ENCODE peak calls at places on chromosome 7, in four cellular contexts. C, W, J and Y are unnamed samples.

GRCh38 chr7:97005764-97006145 is 402 bp downstream of the DLX6 start:
- DNase-seq in C (no peak), W (no peak), J (no peak), Y (no peak)

GRCh38 chr7:104035351-104035750 is 45.9 kb upstream of the RELN start:
- DNase-seq in C (no peak), W (no peak), J (no peak), Y (no peak)

GRCh38 chr7:148914208-148914777 is 30.2 kb upstream of the EZH2 start:
- DNase-seq in C (no peak), W (peak; percentile 37), J (peak; percentile 83), Y (no peak)

GRCh38 chr7:69504733-69505132 is 93.5 kb upstream of the AUTS2 start:
- DNase-seq in C (no peak), W (no peak), J (no peak), Y (no peak)

GRCh38 chr7:74356589-74357315 is 67.5 kb downstream of the CLIP2 start:
- DNase-seq in C (no peak), W (no peak), J (no peak), Y (no peak)

GRCh38 chr7:148242271-148242801 is 348.2 kb upstream of the C7orf33 start:
- DNase-seq in C (peak; percentile 30), W (peak; percentile 83), J (peak; percentile 74), Y (peak; percentile 57)

GRCh38 chr7:107387573-107388219 is 82.2 kb upstream of the GPR22 start:
- DNase-seq in C (no peak), W (peak; percentile 64), J (no peak), Y (no peak)

GRCh38 chr7:43834463-43835251 is 34.7 kb downstream of the MRPS24 start:
- DNase-seq in C (no peak), W (no peak), J (peak; percentile 64), Y (no peak)

GRCh38 chr7:98163704-98164478 is 47.3 kb upstream of the BHLHA15 start:
- DNase-seq in C (no peak), W (peak; percentile 54), J (peak; percentile 77), Y (no peak)

GRCh38 chr7:134802762-134803161 is 23.3 kb downstream of the CALD1 start:
- DNase-seq in C (no peak), W (no peak), J (no peak), Y (no peak)

GRCh38 chr7:155843426-155844018 is 31.3 kb upstream of the SHH start:
- DNase-seq in C (no peak), W (no peak), J (no peak), Y (no peak)

GRCh38 chr7:5222861-5223411 is 32.9 kb downstream of the WIPI2 start:
- DNase-seq in C (no peak), W (peak; percentile 83), J (no peak), Y (no peak)

GRCh38 chr7:68770649-68771048 is 827.6 kb upstream of the AUTS2 start:
- DNase-seq in C (no peak), W (peak; percentile 60), J (no peak), Y (no peak)

GRCh38 chr7:44854644-44855364 is 6.9 kb upstream of the H2AZ2 start:
- DNase-seq in C (no peak), W (no peak), J (peak; percentile 39), Y (no peak)

GRCh38 chr7:83934118-83934734 is 260.4 kb downstream of the SEMA3A start:
- DNase-seq in C (no peak), W (no peak), J (peak; percentile 12), Y (no peak)

GRCh38 chr7:1279041-1279440 is 46.4 kb downstream of the UNCX start:
- DNase-seq in C (no peak), W (no peak), J (no peak), Y (no peak)

GRCh38 chr7:19754521-19755116 is 18.8 kb downstream of the TMEM196 start:
- DNase-seq in C (no peak), W (peak; percentile 32), J (peak; percentile 64), Y (peak; percentile 12)

GRCh38 chr7:158745057-158745715 is 40.6 kb upstream of the NCAPG2 start:
- DNase-seq in C (no peak), W (no peak), J (no peak), Y (no peak)

GRCh38 chr7:19294629-19295028 is 149.4 kb upstream of the FERD3L start:
- DNase-seq in C (no peak), W (peak; percentile 21), J (no peak), Y (no peak)

GRCh38 chr7:93515144-93515543 is 59.4 kb downstream of the CALCR start:
- DNase-seq in C (no peak), W (no peak), J (peak; percentile 22), Y (no peak)

GRCh38 chr7:55020481-55020871 is 1.7 kb downstream of the EGFR start:
- DNase-seq in C (peak; percentile 63), W (peak; percentile 53), J (peak; percentile 93), Y (no peak)

GRCh38 chr7:55019329-55019690 is 493 bp downstream of the EGFR start:
- DNase-seq in C (peak; percentile 49), W (peak; percentile 74), J (no peak), Y (no peak)

GRCh38 chr7:55019691-55020480 is 1.1 kb downstream of the EGFR start:
- DNase-seq in C (no peak), W (peak; percentile 59), J (no peak), Y (no peak)

GRCh38 chr7:55017841-55018240 is 976 bp upstream of the EGFR start:
- DNase-seq in C (no peak), W (no peak), J (no peak), Y (no peak)

GRCh38 chr7:55018361-55019328 is at the start of gene EGFR:
- DNase-seq in C (peak; percentile 75), W (peak; percentile 87), J (peak; percentile 61), Y (no peak)
- H3K4me3 ChIP-seq in C (peak within 1 kb of the TSS; percentile 67), W (peak within 1 kb of the TSS; percentile 96), J (peak within 1 kb of the TSS; percentile 75), Y (no peak within 1 kb of the TSS)

DNA sequence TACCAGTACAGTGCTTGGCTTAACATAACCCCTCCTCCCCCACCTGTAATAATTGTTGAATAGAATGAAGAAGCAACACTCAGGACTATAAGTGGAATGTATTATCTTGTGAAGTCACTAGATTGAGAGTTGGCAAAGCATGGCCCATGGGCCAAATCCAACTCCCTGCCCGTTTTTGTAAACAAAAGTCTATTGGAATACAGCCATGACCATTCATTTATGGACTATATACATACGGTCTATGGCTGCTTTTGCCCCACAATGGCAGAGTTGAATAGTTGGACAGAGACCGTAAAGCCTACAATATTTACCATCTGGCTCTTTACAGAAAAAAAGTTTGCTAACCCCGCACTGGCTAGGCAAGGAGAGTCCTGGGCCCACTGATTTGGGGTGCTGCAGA is 48.1 kb upstream of the CYCS start:
- DNase-seq in C (no peak), W (no peak), J (no peak), Y (no peak)
- H3K4me3 ChIP-seq in C (no peak overlapping the region), W (no peak overlapping the region), J (no peak overlapping the region), Y (no peak overlapping the region)

GRCh38 chr7:139361523-139361922 is 1.8 kb downstream of the LUC7L2 start:
- DNase-seq in C (no peak), W (no peak), J (no peak), Y (no peak)
- H3K4me3 ChIP-seq in C (peak overlapping the region; percentile 67), W (peak overlapping the region; percentile 37), J (peak overlapping the region; percentile 99), Y (peak overlapping the region; percentile 81)

GRCh38 chr7:130084037-130084875 is 13.9 kb downstream of the KLHDC10 start:
- DNase-seq in C (no peak), W (no peak), J (peak; percentile 31), Y (no peak)

GRCh38 chr7:130087364-130087763 is 17.0 kb downstream of the KLHDC10 start:
- DNase-seq in C (no peak), W (no peak), J (no peak), Y (no peak)

GRCh38 chr7:130091999-130092398 is 21.7 kb downstream of the KLHDC10 start:
- DNase-seq in C (no peak), W (no peak), J (no peak), Y (no peak)

GRCh38 chr7:130090745-130091532 is 20.6 kb downstream of the KLHDC10 start:
- DNase-seq in C (no peak), W (no peak), J (no peak), Y (no peak)

DNA sequence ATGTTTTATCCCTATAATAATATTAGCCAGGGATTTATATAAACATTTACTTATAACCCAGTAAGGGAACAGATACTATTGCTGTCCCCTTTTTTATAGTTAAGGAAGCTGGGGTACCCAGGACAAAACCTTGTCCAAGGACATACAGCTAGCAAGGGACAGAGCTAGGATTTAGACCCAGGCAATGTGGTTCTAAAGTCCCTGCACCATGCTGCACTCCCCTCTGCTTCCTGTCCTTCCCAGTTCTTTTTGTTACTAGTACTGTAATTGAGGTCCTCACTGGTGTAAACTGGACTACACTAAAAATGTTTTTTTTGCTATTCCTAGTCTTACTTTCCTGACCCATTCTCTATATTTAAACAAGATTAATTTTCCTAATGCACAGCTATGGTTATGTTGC is 16.6 kb downstream of the KLHDC10 start:
- DNase-seq in C (no peak), W (no peak), J (no peak), Y (no peak)
- H3K4me3 ChIP-seq in C (no peak overlapping the region), W (no peak overlapping the region), J (no peak overlapping the region), Y (no peak overlapping the region)

GRCh38 chr7:151958036-151959010 is 2.1 kb downstream of the GALNTL5 start:
- DNase-seq in C (no peak), W (no peak), J (no peak), Y (no peak)

GRCh38 chr7:151960449-151960848 is 4.2 kb downstream of the GALNTL5 start:
- DNase-seq in C (no peak), W (no peak), J (no peak), Y (no peak)

GRCh38 chr7:151951672-151952338 is 4.4 kb upstream of the GALNTL5 start:
- DNase-seq in C (no peak), W (no peak), J (no peak), Y (no peak)

DNA sequence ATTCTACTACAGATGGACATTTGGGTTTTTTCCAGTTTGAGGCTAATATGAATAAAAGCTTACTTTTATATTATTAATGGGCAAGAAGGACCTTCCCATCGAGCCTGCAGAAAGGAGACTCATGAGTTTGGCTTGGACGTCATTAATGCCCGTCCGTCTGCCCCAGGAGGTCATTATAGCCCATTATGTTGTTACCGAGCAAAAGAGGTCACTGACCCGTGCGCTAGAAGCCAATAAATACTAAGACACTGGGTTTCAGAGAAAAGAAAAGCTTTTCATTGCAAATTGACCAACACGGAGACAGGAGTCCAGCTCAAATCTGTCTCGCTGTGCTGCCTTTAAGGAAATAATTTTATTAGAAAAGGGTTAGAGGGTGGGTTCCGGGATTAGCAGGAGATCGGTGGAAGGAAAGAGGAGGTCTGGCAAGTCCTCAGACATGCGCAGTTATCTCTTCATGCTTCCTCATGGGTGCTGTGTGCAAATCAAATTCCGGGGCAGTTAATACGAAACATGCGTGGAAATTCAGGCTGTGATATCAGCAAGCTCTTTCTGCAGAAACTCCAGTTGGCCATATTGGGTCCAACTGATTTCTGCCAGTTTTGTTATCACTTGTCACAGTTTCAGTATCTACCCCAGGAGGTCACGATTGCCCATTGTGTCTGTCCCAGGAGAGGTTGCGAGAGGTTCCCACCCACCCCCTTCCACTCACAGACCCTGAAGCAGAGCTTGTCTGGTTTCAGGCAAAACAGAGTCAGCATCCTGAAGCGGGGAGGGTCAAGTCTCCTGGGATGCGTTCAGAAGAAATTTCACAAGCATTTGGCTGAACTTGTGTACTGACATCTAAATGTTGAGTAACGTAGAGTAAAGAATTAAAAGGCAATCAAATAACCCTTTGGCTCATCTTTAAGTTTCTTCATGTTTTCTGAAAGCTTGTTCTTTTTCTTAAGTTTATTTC is 1.1 kb upstream of the GALNTL5 start:
- DNase-seq in C (peak; percentile 71), W (no peak), J (no peak), Y (no peak)
- H3K4me3 ChIP-seq in C (no peak overlapping the region), W (no peak overlapping the region), J (no peak overlapping the region), Y (no peak overlapping the region)

GRCh38 chr7:127891144-127891543 is 140.1 kb downstream of the LRRC4 start:
- DNase-seq in C (no peak), W (no peak), J (no peak), Y (no peak)
- H3K4me3 ChIP-seq in C (no peak overlapping the region), W (no peak overlapping the region), J (no peak overlapping the region), Y (no peak overlapping the region)